ENCODE peak calls at places on chromosomes 12 and 14, in five cellular contexts. One of them, this sample, is unnamed.

GRCh38 chr12:79935624-79936040 is 735 bp upstream of the PPP1R12A start:
- DNase-seq in testis: no peak
- DNase-seq in Peyer's patch: no peak
- DNase-seq in sigmoid colon: no peak
- DNase-seq in esophagus squamous epithelium: no peak
- DNase-seq in this sample: peak; percentile 24

GRCh38 chr14:79356040-79356439 is 855.3 kb downstream of the DIO2 start:
- DNase-seq in esophagus squamous epithelium: no peak
- DNase-seq in sigmoid colon: no peak
- DNase-seq in testis: no peak
- DNase-seq in Peyer's patch: no peak
- DNase-seq in this sample: no peak

GRCh38 chr14:69181491-69181890 is 9.8 kb upstream of the EXD2 start:
- DNase-seq in esophagus squamous epithelium: no peak
- DNase-seq in testis: no peak
- DNase-seq in Peyer's patch: no peak
- DNase-seq in sigmoid colon: no peak
- DNase-seq in this sample: no peak

GRCh38 chr14:96016761-96017160 is 22.4 kb upstream of the C14orf132 start:
- DNase-seq in testis: no peak
- DNase-seq in esophagus squamous epithelium: no peak
- DNase-seq in sigmoid colon: no peak
- DNase-seq in Peyer's patch: no peak
- DNase-seq in this sample: no peak

GRCh38 chr14:104967414-104968152 is 10.6 kb downstream of the AHNAK2 start:
- DNase-seq in Peyer's patch: no peak
- DNase-seq in sigmoid colon: peak; percentile 86
- DNase-seq in testis: no peak
- DNase-seq in esophagus squamous epithelium: no peak
- DNase-seq in this sample: peak; percentile 80

GRCh38 chr14:97726661-97727060 is 929.5 kb downstream of the VRK1 start:
- DNase-seq in testis: no peak
- DNase-seq in Peyer's patch: no peak
- DNase-seq in sigmoid colon: no peak
- DNase-seq in esophagus squamous epithelium: no peak
- DNase-seq in this sample: no peak

GRCh38 chr14:81464253-81465001 is 64.3 kb upstream of the STON2 start:
- DNase-seq in esophagus squamous epithelium: no peak
- DNase-seq in Peyer's patch: no peak
- DNase-seq in testis: peak; percentile 72
- DNase-seq in sigmoid colon: no peak
- DNase-seq in this sample: peak; percentile 60

GRCh38 chr14:22824711-22825359 is 4.9 kb upstream of the MRPL52 start:
- DNase-seq in sigmoid colon: peak; percentile 73
- DNase-seq in esophagus squamous epithelium: no peak
- DNase-seq in testis: no peak
- DNase-seq in Peyer's patch: no peak
- DNase-seq in this sample: peak; percentile 82

GRCh38 chr14:60705100-60705499 is 19.1 kb downstream of the SIX4 start:
- DNase-seq in esophagus squamous epithelium: no peak
- DNase-seq in testis: no peak
- DNase-seq in Peyer's patch: no peak
- DNase-seq in sigmoid colon: no peak
- DNase-seq in this sample: no peak

GRCh38 chr12:132740313-132740646 is 21.4 kb downstream of the ANKLE2 start:
- DNase-seq in sigmoid colon: no peak
- DNase-seq in testis: no peak
- DNase-seq in esophagus squamous epithelium: no peak
- DNase-seq in Peyer's patch: no peak
- DNase-seq in this sample: no peak

GRCh38 chr12:121590476-121591143 is 9.8 kb upstream of the KDM2B start:
- DNase-seq in testis: no peak
- DNase-seq in Peyer's patch: no peak
- DNase-seq in sigmoid colon: no peak
- DNase-seq in esophagus squamous epithelium: no peak
- DNase-seq in this sample: no peak

GRCh38 chr14:61386173-61386772 is 64.9 kb downstream of the PRKCH start:
- DNase-seq in esophagus squamous epithelium: no peak
- DNase-seq in sigmoid colon: no peak
- DNase-seq in Peyer's patch: no peak
- DNase-seq in testis: no peak
- DNase-seq in this sample: no peak

GRCh38 chr12:126156806-126157574 is 1091.8 kb downstream of the AACS start:
- DNase-seq in testis: peak; percentile 48
- DNase-seq in esophagus squamous epithelium: no peak
- DNase-seq in Peyer's patch: no peak
- DNase-seq in sigmoid colon: no peak
- DNase-seq in this sample: no peak

DNA sequence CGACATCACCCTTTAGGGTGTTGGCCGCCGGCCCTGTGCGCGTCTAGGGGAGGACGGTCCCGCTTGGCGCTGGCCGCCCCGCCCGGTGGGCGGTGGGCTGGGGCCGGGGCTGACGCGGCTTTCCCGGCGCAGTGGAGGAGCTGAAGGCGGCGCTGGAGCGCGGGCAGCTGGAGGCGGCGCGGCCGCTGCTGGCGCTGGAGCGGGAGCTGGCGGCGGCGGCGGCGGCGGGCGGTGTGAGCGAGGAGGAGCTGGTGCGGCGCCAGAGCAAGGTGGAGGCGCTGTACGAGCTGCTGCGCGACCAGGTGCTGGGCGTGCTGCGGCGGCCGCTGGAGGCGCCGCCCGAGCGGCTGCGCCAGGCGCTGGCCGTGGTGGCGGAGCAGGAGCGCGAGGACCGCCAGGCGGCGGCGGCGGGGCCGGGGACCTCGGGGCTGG is 3.6 kb downstream of the TNFAIP2 start:
- DNase-seq in testis: no peak
- DNase-seq in sigmoid colon: peak; percentile 73
- DNase-seq in Peyer's patch: peak; percentile 86
- DNase-seq in esophagus squamous epithelium: no peak
- DNase-seq in this sample: no peak
- H3K4me3 ChIP-seq in testis: peak overlapping the region; percentile 12
- H3K4me3 ChIP-seq in sigmoid colon: peak overlapping the region; percentile 28
- H3K4me3 ChIP-seq in Peyer's patch: no peak overlapping the region
- H3K4me3 ChIP-seq in esophagus squamous epithelium: peak overlapping the region; percentile 85
- H3K4me3 ChIP-seq in this sample: no peak overlapping the region

DNA sequence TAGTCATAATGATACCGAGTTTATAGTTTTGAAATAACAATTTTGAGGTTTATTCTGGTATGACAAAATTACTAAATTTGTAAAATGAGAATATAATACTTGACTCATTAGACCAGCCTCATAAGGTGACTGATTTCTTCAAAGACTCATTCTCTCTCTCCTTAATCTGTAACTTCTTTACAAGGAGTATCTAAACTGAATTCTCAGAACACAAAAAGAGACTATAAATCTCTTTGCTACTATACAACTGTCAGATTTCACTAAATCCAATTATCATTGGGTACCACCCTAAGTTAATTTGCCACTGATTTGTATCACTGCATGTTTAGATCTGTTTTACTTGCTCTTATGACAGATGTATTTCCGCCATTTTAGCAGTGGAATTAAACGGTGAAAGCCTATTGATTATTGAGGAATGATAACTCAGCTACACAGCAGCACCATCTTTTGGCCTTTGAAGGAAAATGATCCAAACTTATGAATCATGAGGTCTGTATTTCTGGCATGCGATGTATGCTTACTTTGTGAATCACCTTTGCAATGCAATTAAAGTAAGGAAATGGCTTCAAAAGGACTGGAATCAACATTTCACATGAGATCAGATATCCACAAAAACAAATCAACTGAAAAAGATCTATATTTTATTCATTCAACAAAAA is 161.2 kb downstream of the RERGL start:
- DNase-seq in testis: no peak
- DNase-seq in esophagus squamous epithelium: no peak
- DNase-seq in sigmoid colon: no peak
- DNase-seq in Peyer's patch: no peak
- DNase-seq in this sample: no peak
- TF ChIP-seq CTCF in testis: no peak
- TF ChIP-seq CTCF in esophagus squamous epithelium: no peak
- TF ChIP-seq CTCF in sigmoid colon: no peak
- TF ChIP-seq CTCF in Peyer's patch: no peak
- TF ChIP-seq CTCF in this sample: no peak

DNA sequence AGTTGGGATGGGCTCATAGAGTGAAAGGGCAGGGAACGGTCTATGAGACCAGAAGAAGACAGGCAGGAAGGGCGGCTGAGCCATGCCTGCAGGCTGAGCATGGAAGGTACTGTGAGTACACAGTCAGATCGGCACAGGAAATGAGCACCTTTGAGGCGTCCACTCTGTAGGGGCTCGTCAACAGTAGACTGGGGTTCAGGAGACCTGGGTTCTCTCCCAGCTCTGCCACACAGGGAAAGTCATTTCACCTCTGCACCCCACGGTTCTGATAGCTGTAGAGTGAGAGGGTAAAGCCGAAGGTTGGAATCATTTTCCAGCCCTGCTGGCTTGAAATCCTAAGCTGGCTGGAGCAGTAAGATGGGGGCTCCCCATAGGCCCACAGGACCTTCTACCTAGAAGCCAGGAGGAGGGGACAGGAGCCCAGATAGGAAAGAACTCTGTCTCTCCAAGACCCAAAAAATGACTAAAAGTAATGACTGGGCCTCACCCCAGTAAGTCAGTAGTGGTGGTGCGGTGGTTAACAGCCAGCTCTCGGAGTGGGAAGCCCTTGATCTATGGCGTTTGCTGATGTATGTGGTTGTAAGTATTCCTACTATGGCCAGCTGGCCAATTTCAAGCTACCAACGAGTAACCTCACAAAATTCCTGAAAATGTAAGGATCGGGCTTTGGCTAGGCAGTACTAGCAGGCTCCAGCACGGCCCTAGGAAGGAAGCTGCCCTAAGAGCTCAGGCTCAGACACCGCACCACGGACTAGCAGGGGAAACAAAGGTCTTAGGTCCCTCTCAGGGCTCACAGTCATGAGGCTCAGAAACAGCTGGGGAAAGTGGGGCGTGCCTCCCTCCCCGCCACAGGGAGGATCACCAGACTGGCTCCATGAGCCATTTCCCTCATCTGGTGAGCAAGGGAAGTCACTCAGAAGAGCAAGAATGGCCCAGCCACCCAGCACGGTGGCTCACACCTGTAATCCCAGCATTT is 10.3 kb upstream of the CD27 start:
- DNase-seq in sigmoid colon: peak; percentile 49
- DNase-seq in Peyer's patch: no peak
- DNase-seq in testis: no peak
- DNase-seq in esophagus squamous epithelium: no peak
- DNase-seq in this sample: peak; percentile 63
- TF ChIP-seq POLR2A in sigmoid colon: no peak
- TF ChIP-seq POLR2A in Peyer's patch: no peak
- TF ChIP-seq POLR2A in testis: no peak
- TF ChIP-seq POLR2A in esophagus squamous epithelium: no peak
- TF ChIP-seq POLR2A in this sample: no peak

GRCh38 chr14:101780390-101780789 is 18.9 kb downstream of the PPP2R5C start:
- DNase-seq in testis: no peak
- DNase-seq in sigmoid colon: no peak
- DNase-seq in esophagus squamous epithelium: no peak
- DNase-seq in Peyer's patch: no peak
- DNase-seq in this sample: no peak

GRCh38 chr14:101784631-101785030 is 23.1 kb downstream of the PPP2R5C start:
- DNase-seq in Peyer's patch: no peak
- DNase-seq in sigmoid colon: no peak
- DNase-seq in testis: no peak
- DNase-seq in esophagus squamous epithelium: no peak
- DNase-seq in this sample: no peak

GRCh38 chr14:101783260-101784016 is 21.9 kb downstream of the PPP2R5C start:
- DNase-seq in sigmoid colon: no peak
- DNase-seq in testis: no peak
- DNase-seq in esophagus squamous epithelium: no peak
- DNase-seq in Peyer's patch: no peak
- DNase-seq in this sample: peak; percentile 83

GRCh38 chr14:101781240-101782061 is 19.9 kb downstream of the PPP2R5C start:
- DNase-seq in sigmoid colon: no peak
- DNase-seq in esophagus squamous epithelium: no peak
- DNase-seq in Peyer's patch: no peak
- DNase-seq in testis: no peak
- DNase-seq in this sample: peak; percentile 87

GRCh38 chr14:101780887-101781239 is 19.4 kb downstream of the PPP2R5C start:
- DNase-seq in esophagus squamous epithelium: no peak
- DNase-seq in Peyer's patch: no peak
- DNase-seq in sigmoid colon: no peak
- DNase-seq in testis: no peak
- DNase-seq in this sample: no peak
- H3K4me3 ChIP-seq in esophagus squamous epithelium: peak overlapping the region; percentile 66
- H3K4me3 ChIP-seq in Peyer's patch: peak overlapping the region; percentile 62
- H3K4me3 ChIP-seq in sigmoid colon: peak overlapping the region; percentile 52
- H3K4me3 ChIP-seq in testis: peak overlapping the region; percentile 51
- H3K4me3 ChIP-seq in this sample: no peak overlapping the region

DNA sequence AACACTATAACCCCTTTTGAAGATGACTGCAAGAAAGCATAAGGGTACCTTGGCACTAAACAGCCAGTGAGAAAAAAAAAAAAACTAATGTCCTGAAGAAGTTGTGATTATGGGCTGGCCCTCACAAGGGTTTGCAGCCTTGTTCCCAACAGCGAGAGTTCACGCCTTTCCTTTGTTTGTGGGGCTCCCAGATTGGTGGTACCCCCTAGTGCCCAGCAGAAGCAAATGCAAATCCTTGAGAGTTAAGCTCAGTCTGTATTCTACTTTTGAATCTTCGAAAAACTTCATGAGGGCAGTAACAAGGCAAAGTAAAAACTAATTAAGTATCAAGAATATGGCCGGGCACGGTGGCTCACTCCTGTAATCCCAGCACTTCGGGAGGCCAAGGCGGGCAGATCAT is 238.9 kb upstream of the LMO3 start:
- DNase-seq in esophagus squamous epithelium: no peak
- DNase-seq in sigmoid colon: no peak
- DNase-seq in testis: no peak
- DNase-seq in Peyer's patch: no peak
- DNase-seq in this sample: no peak
- TF ChIP-seq CTCF in esophagus squamous epithelium: no peak
- TF ChIP-seq CTCF in sigmoid colon: no peak
- TF ChIP-seq CTCF in testis: no peak
- TF ChIP-seq CTCF in Peyer's patch: no peak
- TF ChIP-seq CTCF in this sample: no peak